ENCODE peak calls at places on chromosomes 1 and 21, in ten cellular contexts. One of them, this sample, is unnamed.

GRCh38 chr1:223011230-223011856 is 131.7 kb downstream of the TLR5 start:
- DNase-seq in osteocyte: no peak
- DNase-seq in progenitor cell of endocrine pancreas: no peak
- DNase-seq in ovary: no peak
- DNase-seq in NB4: no peak
- DNase-seq in fibroblast of lung: peak; percentile 12
- DNase-seq in BJ: no peak
- DNase-seq in lower leg skin: no peak
- DNase-seq in fibroblast of the aortic adventitia: no peak
- DNase-seq in foreskin fibroblast: no peak
- DNase-seq in this sample: no peak

GRCh38 chr1:22507582-22507981 is 55.7 kb upstream of the EPHA8 start:
- DNase-seq in osteocyte: no peak
- DNase-seq in progenitor cell of endocrine pancreas: no peak
- DNase-seq in ovary: no peak
- DNase-seq in NB4: no peak
- DNase-seq in fibroblast of lung: no peak
- DNase-seq in BJ: no peak
- DNase-seq in lower leg skin: no peak
- DNase-seq in fibroblast of the aortic adventitia: no peak
- DNase-seq in foreskin fibroblast: no peak
- DNase-seq in this sample: no peak

GRCh38 chr1:109891930-109892329 is 18.7 kb upstream of the CSF1 start:
- DNase-seq in osteocyte: no peak
- DNase-seq in progenitor cell of endocrine pancreas: no peak
- DNase-seq in ovary: no peak
- DNase-seq in NB4: no peak
- DNase-seq in fibroblast of lung: no peak
- DNase-seq in BJ: no peak
- DNase-seq in lower leg skin: no peak
- DNase-seq in fibroblast of the aortic adventitia: no peak
- DNase-seq in foreskin fibroblast: no peak
- DNase-seq in this sample: peak; percentile 56

GRCh38 chr1:116853680-116854191 is 56.0 kb upstream of the PTGFRN start:
- DNase-seq in osteocyte: no peak
- DNase-seq in progenitor cell of endocrine pancreas: peak; percentile 16
- DNase-seq in ovary: no peak
- DNase-seq in NB4: peak; percentile 57
- DNase-seq in fibroblast of lung: peak; percentile 96
- DNase-seq in BJ: no peak
- DNase-seq in lower leg skin: no peak
- DNase-seq in fibroblast of the aortic adventitia: peak; percentile 77
- DNase-seq in foreskin fibroblast: peak; percentile 86
- DNase-seq in this sample: no peak

GRCh38 chr1:61157420-61157987 is 75.1 kb downstream of the NFIA start:
- DNase-seq in osteocyte: no peak
- DNase-seq in progenitor cell of endocrine pancreas: no peak
- DNase-seq in ovary: no peak
- DNase-seq in NB4: peak; percentile 68
- DNase-seq in fibroblast of lung: peak; percentile 96
- DNase-seq in BJ: peak; percentile 64
- DNase-seq in lower leg skin: no peak
- DNase-seq in fibroblast of the aortic adventitia: peak; percentile 94
- DNase-seq in foreskin fibroblast: peak; percentile 87
- DNase-seq in this sample: no peak

GRCh38 chr1:87141556-87141955 is 187.1 kb upstream of the LMO4 start:
- DNase-seq in osteocyte: no peak
- DNase-seq in progenitor cell of endocrine pancreas: no peak
- DNase-seq in ovary: no peak
- DNase-seq in NB4: no peak
- DNase-seq in fibroblast of lung: no peak
- DNase-seq in BJ: no peak
- DNase-seq in lower leg skin: no peak
- DNase-seq in fibroblast of the aortic adventitia: no peak
- DNase-seq in foreskin fibroblast: no peak
- DNase-seq in this sample: no peak

GRCh38 chr1:186813420-186813819 is 15.3 kb upstream of the PLA2G4A start:
- DNase-seq in osteocyte: no peak
- DNase-seq in progenitor cell of endocrine pancreas: no peak
- DNase-seq in ovary: no peak
- DNase-seq in NB4: no peak
- DNase-seq in fibroblast of lung: peak; percentile 66
- DNase-seq in BJ: no peak
- DNase-seq in lower leg skin: no peak
- DNase-seq in fibroblast of the aortic adventitia: peak; percentile 6
- DNase-seq in foreskin fibroblast: peak; percentile 11
- DNase-seq in this sample: no peak

GRCh38 chr1:161367684-161368398 is at the start of gene CFAP126:
- DNase-seq in osteocyte: no peak
- DNase-seq in progenitor cell of endocrine pancreas: no peak
- DNase-seq in ovary: peak; percentile 69
- DNase-seq in NB4: peak; percentile 74
- DNase-seq in fibroblast of lung: peak; percentile 81
- DNase-seq in BJ: no peak
- DNase-seq in lower leg skin: no peak
- DNase-seq in fibroblast of the aortic adventitia: peak; percentile 75
- DNase-seq in foreskin fibroblast: peak; percentile 42
- DNase-seq in this sample: peak; percentile 66

GRCh38 chr1:906532-907420 is 16.9 kb upstream of the SAMD11 start:
- DNase-seq in osteocyte: no peak
- DNase-seq in progenitor cell of endocrine pancreas: peak; percentile 6
- DNase-seq in ovary: peak; percentile 33
- DNase-seq in NB4: peak; percentile 92
- DNase-seq in fibroblast of lung: peak; percentile 70
- DNase-seq in BJ: no peak
- DNase-seq in lower leg skin: peak; percentile 85
- DNase-seq in fibroblast of the aortic adventitia: peak; percentile 40
- DNase-seq in foreskin fibroblast: peak; percentile 78
- DNase-seq in this sample: peak; percentile 27

GRCh38 chr1:117599286-117599685 is 6.6 kb upstream of the TENT5C start:
- DNase-seq in osteocyte: no peak
- DNase-seq in progenitor cell of endocrine pancreas: no peak
- DNase-seq in ovary: no peak
- DNase-seq in NB4: no peak
- DNase-seq in fibroblast of lung: no peak
- DNase-seq in BJ: no peak
- DNase-seq in lower leg skin: no peak
- DNase-seq in fibroblast of the aortic adventitia: no peak
- DNase-seq in foreskin fibroblast: no peak
- DNase-seq in this sample: no peak

GRCh38 chr21:46118305-46118870 is 20.5 kb downstream of the COL6A2 start:
- DNase-seq in osteocyte: peak; percentile 84
- DNase-seq in progenitor cell of endocrine pancreas: peak; percentile 7
- DNase-seq in ovary: peak; percentile 37
- DNase-seq in NB4: no peak
- DNase-seq in fibroblast of lung: no peak
- DNase-seq in BJ: no peak
- DNase-seq in lower leg skin: peak; percentile 73
- DNase-seq in fibroblast of the aortic adventitia: no peak
- DNase-seq in foreskin fibroblast: no peak
- DNase-seq in this sample: peak; percentile 1

GRCh38 chr21:42515708-42516502 is 2.3 kb downstream of the SLC37A1 start:
- DNase-seq in osteocyte: no peak
- DNase-seq in progenitor cell of endocrine pancreas: no peak
- DNase-seq in ovary: no peak
- DNase-seq in NB4: no peak
- DNase-seq in fibroblast of lung: no peak
- DNase-seq in BJ: no peak
- DNase-seq in lower leg skin: peak; percentile 63
- DNase-seq in fibroblast of the aortic adventitia: no peak
- DNase-seq in foreskin fibroblast: no peak
- DNase-seq in this sample: no peak

GRCh38 chr1:207396360-207396759 is 57.8 kb upstream of the CR2 start:
- DNase-seq in osteocyte: no peak
- DNase-seq in progenitor cell of endocrine pancreas: no peak
- DNase-seq in ovary: no peak
- DNase-seq in NB4: no peak
- DNase-seq in fibroblast of lung: no peak
- DNase-seq in BJ: no peak
- DNase-seq in lower leg skin: no peak
- DNase-seq in fibroblast of the aortic adventitia: no peak
- DNase-seq in foreskin fibroblast: no peak
- DNase-seq in this sample: no peak

GRCh38 chr1:20322825-20323612 is 32.3 kb downstream of the VWA5B1 start:
- DNase-seq in osteocyte: no peak
- DNase-seq in progenitor cell of endocrine pancreas: no peak
- DNase-seq in ovary: no peak
- DNase-seq in NB4: peak; percentile 79
- DNase-seq in fibroblast of lung: peak; percentile 92
- DNase-seq in BJ: no peak
- DNase-seq in lower leg skin: no peak
- DNase-seq in fibroblast of the aortic adventitia: no peak
- DNase-seq in foreskin fibroblast: peak; percentile 54
- DNase-seq in this sample: no peak

GRCh38 chr1:25435315-25436103 is 4.8 kb downstream of the MACO1 start:
- DNase-seq in osteocyte: no peak
- DNase-seq in progenitor cell of endocrine pancreas: no peak
- DNase-seq in ovary: no peak
- DNase-seq in NB4: peak; percentile 60
- DNase-seq in fibroblast of lung: no peak
- DNase-seq in BJ: no peak
- DNase-seq in lower leg skin: no peak
- DNase-seq in fibroblast of the aortic adventitia: peak; percentile 55
- DNase-seq in foreskin fibroblast: peak; percentile 54
- DNase-seq in this sample: no peak

GRCh38 chr1:35085421-35085820 is 6.2 kb downstream of the ZMYM1 start:
- DNase-seq in osteocyte: no peak
- DNase-seq in progenitor cell of endocrine pancreas: no peak
- DNase-seq in ovary: no peak
- DNase-seq in NB4: no peak
- DNase-seq in fibroblast of lung: peak; percentile 32
- DNase-seq in BJ: no peak
- DNase-seq in lower leg skin: no peak
- DNase-seq in fibroblast of the aortic adventitia: no peak
- DNase-seq in foreskin fibroblast: peak; percentile 10
- DNase-seq in this sample: no peak

GRCh38 chr1:228337711-228338520 is 68.7 kb downstream of the TRIM11 start:
- DNase-seq in osteocyte: peak; percentile 81
- DNase-seq in progenitor cell of endocrine pancreas: no peak
- DNase-seq in ovary: peak; percentile 26
- DNase-seq in NB4: no peak
- DNase-seq in fibroblast of lung: no peak
- DNase-seq in BJ: no peak
- DNase-seq in lower leg skin: peak; percentile 48
- DNase-seq in fibroblast of the aortic adventitia: no peak
- DNase-seq in foreskin fibroblast: no peak
- DNase-seq in this sample: peak; percentile 11

GRCh38 chr1:160883586-160883985 is 1.4 kb downstream of the ITLN1 start:
- DNase-seq in osteocyte: no peak
- DNase-seq in progenitor cell of endocrine pancreas: no peak
- DNase-seq in ovary: no peak
- DNase-seq in NB4: no peak
- DNase-seq in fibroblast of lung: no peak
- DNase-seq in BJ: no peak
- DNase-seq in lower leg skin: no peak
- DNase-seq in fibroblast of the aortic adventitia: no peak
- DNase-seq in foreskin fibroblast: no peak
- DNase-seq in this sample: no peak

DNA sequence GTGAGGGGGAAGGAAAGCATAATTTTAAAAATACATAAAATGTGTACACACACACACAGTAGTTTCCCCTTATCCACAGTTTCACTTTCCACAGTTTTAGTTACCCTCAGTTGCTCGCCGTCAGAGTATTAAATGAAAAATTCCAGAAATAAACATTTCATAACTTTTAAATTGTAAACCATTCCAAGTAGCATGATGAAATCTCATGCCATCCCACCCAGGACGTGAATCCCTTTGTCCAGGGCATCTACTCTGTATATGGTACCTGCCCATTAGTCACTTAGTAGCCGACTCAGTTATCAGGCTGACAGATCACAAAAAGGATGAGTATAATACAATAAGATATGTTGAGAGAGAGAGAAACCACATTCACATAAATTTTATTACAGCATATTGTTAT is 36.2 kb downstream of the EPS15 start:
- DNase-seq in osteocyte: no peak
- DNase-seq in progenitor cell of endocrine pancreas: no peak
- DNase-seq in ovary: no peak
- DNase-seq in NB4: no peak
- DNase-seq in fibroblast of lung: no peak
- DNase-seq in BJ: no peak
- DNase-seq in lower leg skin: no peak
- DNase-seq in fibroblast of the aortic adventitia: peak; percentile 65
- DNase-seq in foreskin fibroblast: no peak
- DNase-seq in this sample: no peak
- TF ChIP-seq CTCF in osteocyte: no peak
- TF ChIP-seq CTCF in progenitor cell of endocrine pancreas: no peak
- TF ChIP-seq CTCF in ovary: no peak
- TF ChIP-seq CTCF in NB4: no peak
- TF ChIP-seq CTCF in fibroblast of lung: no peak
- TF ChIP-seq CTCF in BJ: no peak
- TF ChIP-seq CTCF in lower leg skin: no peak
- TF ChIP-seq CTCF in fibroblast of the aortic adventitia: no peak
- TF ChIP-seq CTCF in foreskin fibroblast: no peak
- TF ChIP-seq CTCF in this sample: no peak

DNA sequence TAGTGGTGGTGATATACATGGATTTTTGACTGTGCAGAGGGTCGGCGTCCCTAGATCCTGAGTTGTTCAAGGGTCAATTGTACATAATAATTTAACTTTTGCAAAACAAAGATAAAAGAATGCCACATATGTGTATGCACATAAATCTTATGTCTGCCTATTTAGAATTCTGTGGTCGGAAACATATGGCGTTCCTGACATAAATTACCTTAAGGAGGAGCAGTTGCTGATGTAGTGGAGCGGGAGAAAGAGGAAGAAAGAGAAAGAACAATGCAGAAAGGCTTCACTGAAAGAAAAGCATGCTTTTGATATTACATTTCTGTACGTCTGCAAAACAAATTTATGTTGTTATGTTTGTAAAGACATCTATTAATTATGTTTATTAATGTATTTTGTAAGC is 40.0 kb downstream of the S1PR1 start:
- DNase-seq in osteocyte: no peak
- DNase-seq in progenitor cell of endocrine pancreas: no peak
- DNase-seq in ovary: no peak
- DNase-seq in NB4: no peak
- DNase-seq in fibroblast of lung: no peak
- DNase-seq in BJ: no peak
- DNase-seq in lower leg skin: no peak
- DNase-seq in fibroblast of the aortic adventitia: no peak
- DNase-seq in foreskin fibroblast: no peak
- DNase-seq in this sample: no peak
- TF ChIP-seq CTCF in osteocyte: no peak
- TF ChIP-seq CTCF in progenitor cell of endocrine pancreas: no peak
- TF ChIP-seq CTCF in ovary: no peak
- TF ChIP-seq CTCF in NB4: no peak
- TF ChIP-seq CTCF in fibroblast of lung: no peak
- TF ChIP-seq CTCF in BJ: no peak
- TF ChIP-seq CTCF in lower leg skin: no peak
- TF ChIP-seq CTCF in fibroblast of the aortic adventitia: no peak
- TF ChIP-seq CTCF in foreskin fibroblast: no peak
- TF ChIP-seq CTCF in this sample: no peak

GRCh38 chr21:30282850-30283249 is at the start of gene KRTAP24-1:
- DNase-seq in osteocyte: no peak
- DNase-seq in progenitor cell of endocrine pancreas: no peak
- DNase-seq in ovary: no peak
- DNase-seq in NB4: no peak
- DNase-seq in fibroblast of lung: no peak
- DNase-seq in BJ: no peak
- DNase-seq in lower leg skin: no peak
- DNase-seq in fibroblast of the aortic adventitia: no peak
- DNase-seq in foreskin fibroblast: no peak
- DNase-seq in this sample: no peak
- TF ChIP-seq CTCF in osteocyte: no peak
- TF ChIP-seq CTCF in progenitor cell of endocrine pancreas: no peak
- TF ChIP-seq CTCF in ovary: no peak
- TF ChIP-seq CTCF in NB4: no peak
- TF ChIP-seq CTCF in fibroblast of lung: no peak
- TF ChIP-seq CTCF in BJ: no peak
- TF ChIP-seq CTCF in lower leg skin: no peak
- TF ChIP-seq CTCF in fibroblast of the aortic adventitia: no peak
- TF ChIP-seq CTCF in foreskin fibroblast: no peak
- TF ChIP-seq CTCF in this sample: no peak

GRCh38 chr1:8315573-8316475 is 2.1 kb upstream of the SLC45A1 start:
- DNase-seq in osteocyte: no peak
- DNase-seq in progenitor cell of endocrine pancreas: no peak
- DNase-seq in ovary: no peak
- DNase-seq in NB4: peak; percentile 14
- DNase-seq in fibroblast of lung: no peak
- DNase-seq in BJ: no peak
- DNase-seq in lower leg skin: no peak
- DNase-seq in fibroblast of the aortic adventitia: no peak
- DNase-seq in foreskin fibroblast: peak; percentile 23
- DNase-seq in this sample: no peak
- TF ChIP-seq CTCF in osteocyte: peak; percentile 21
- TF ChIP-seq CTCF in progenitor cell of endocrine pancreas: no peak
- TF ChIP-seq CTCF in ovary: no peak
- TF ChIP-seq CTCF in NB4: no peak
- TF ChIP-seq CTCF in fibroblast of lung: peak; percentile 21
- TF ChIP-seq CTCF in BJ: no peak
- TF ChIP-seq CTCF in lower leg skin: no peak
- TF ChIP-seq CTCF in fibroblast of the aortic adventitia: peak; percentile 31
- TF ChIP-seq CTCF in foreskin fibroblast: peak; percentile 7
- TF ChIP-seq CTCF in this sample: no peak

This sample was measured in dorsolateral prefrontal cortex.